ENCODE peak calls at places on chromosomes 2 and 18, in ten cellular contexts. P is CD4-positive, alpha-beta memory T cell; N is mammary epithelial cell; Y is SJSA1; K is esophagus squamous epithelium; G is psoas muscle; D is tibial artery; H is suprapubic skin; Q is body of pancreas; T is tibial nerve. R is an unnamed sample. For H3K4me1, the result is how much of the 10 kb centered on the place peaks cover.

GRCh38 chr2:110126926-110127325 is 11.3 kb upstream of the MALL start:
- DNase-seq in P (no peak), N (no peak), Y (no peak), K (no peak), G (no peak), D (no peak), H (no peak), Q (no peak), T (no peak), R (no peak)

GRCh38 chr2:182650704-182651103 is 65.4 kb upstream of the DNAJC10 start:
- DNase-seq in P (no peak), N (peak), Y (peak), K (no peak), G (no peak), D (no peak), H (no peak), Q (no peak), T (no peak), R (no peak)

GRCh38 chr18:23276456-23276855 is 141.2 kb downstream of the CABLES1 start:
- DNase-seq in P (no peak), N (no peak), Y (no peak), K (no peak), G (no peak), D (no peak), H (no peak), Q (no peak), T (no peak), R (no peak)

GRCh38 chr2:64859208-64860161 is 129.7 kb upstream of the SLC1A4 start:
- DNase-seq in P (no peak), N (peak), Y (peak), K (peak), G (peak), D (peak), H (peak), Q (peak), T (peak), R (no peak)

GRCh38 chr2:28356095-28356911 is 36.4 kb upstream of the FOSL2 start:
- DNase-seq in P (no peak), N (peak), Y (peak), K (peak), G (peak), D (peak), H (peak), Q (peak), T (peak), R (no peak)

GRCh38 chr2:118146315-118147283 is 58.3 kb downstream of the INSIG2 start:
- DNase-seq in P (no peak), N (no peak), Y (no peak), K (no peak), G (no peak), D (no peak), H (no peak), Q (no peak), T (no peak), R (no peak)

GRCh38 chr2:237096911-237097310 is 11.2 kb downstream of the COPS8 start:
- DNase-seq in P (no peak), N (peak), Y (peak), K (no peak), G (no peak), D (no peak), H (no peak), Q (no peak), T (no peak), R (no peak)

GRCh38 chr18:33837191-33837590 is 259.2 kb downstream of the ASXL3 start:
- DNase-seq in P (no peak), N (no peak), Y (no peak), K (no peak), G (no peak), D (no peak), H (no peak), Q (no peak), T (no peak), R (no peak)

GRCh38 chr18:39773656-39774055 is 2181.4 kb upstream of the PIK3C3 start:
- DNase-seq in P (no peak), N (no peak), Y (no peak), K (no peak), G (no peak), D (no peak), H (no peak), Q (no peak), T (no peak), R (no peak)

GRCh38 chr2:176558574-176559140 is 289.4 kb downstream of the MTX2 start:
- DNase-seq in P (no peak), N (no peak), Y (no peak), K (no peak), G (no peak), D (no peak), H (no peak), Q (no peak), T (no peak), R (no peak)

GRCh38 chr2:219662566-219662965 is 35.1 kb downstream of the SLC4A3 start:
- DNase-seq in P (no peak), N (peak), Y (no peak), K (no peak), G (no peak), D (no peak), H (no peak), Q (no peak), T (no peak), R (no peak)

GRCh38 chr2:6917071-6917760 is at the start of gene RNF144A:
- DNase-seq in P (peak), N (peak), Y (peak), K (no peak), G (peak), D (no peak), H (no peak), Q (peak), T (peak), R (no peak)

GRCh38 chr2:98501896-98502295 is 57.2 kb downstream of the INPP4A start:
- DNase-seq in P (no peak), N (peak), Y (no peak), K (no peak), G (no peak), D (peak), H (no peak), Q (no peak), T (no peak), R (no peak)

GRCh38 chr2:187502467-187502866 is 51.8 kb downstream of the TFPI start:
- DNase-seq in P (no peak), N (no peak), Y (no peak), K (no peak), G (no peak), D (no peak), H (no peak), Q (no peak), T (no peak), R (no peak)

GRCh38 chr2:199933466-199933865 is 21.8 kb downstream of the TYW5 start:
- DNase-seq in P (no peak), N (no peak), Y (peak), K (no peak), G (no peak), D (no peak), H (no peak), Q (no peak), T (no peak), R (no peak)
- H3K4me1 ChIP-seq in P (under half), N (under half), Y (under half), K (under half), G (under half), D (under half), H (under half), Q (under half), T (under half), R (under half)

GRCh38 chr18:75071484-75071785 is 137.5 kb downstream of the PTGR3 start:
- DNase-seq in P (no peak), N (no peak), Y (no peak), K (no peak), G (no peak), D (no peak), H (no peak), Q (no peak), T (no peak), R (no peak)

GRCh38 chr18:75070235-75070624 is 138.7 kb downstream of the PTGR3 start:
- DNase-seq in P (no peak), N (no peak), Y (no peak), K (no peak), G (no peak), D (no peak), H (no peak), Q (no peak), T (no peak), R (no peak)

GRCh38 chr18:75071866-75072671 is 136.9 kb downstream of the PTGR3 start:
- DNase-seq in P (no peak), N (no peak), Y (no peak), K (no peak), G (no peak), D (no peak), H (no peak), Q (no peak), T (no peak), R (no peak)

GRCh38 chr18:75072672-75073371 is 136.1 kb downstream of the PTGR3 start:
- DNase-seq in P (no peak), N (no peak), Y (no peak), K (no peak), G (no peak), D (no peak), H (no peak), Q (no peak), T (no peak), R (no peak)

DNA sequence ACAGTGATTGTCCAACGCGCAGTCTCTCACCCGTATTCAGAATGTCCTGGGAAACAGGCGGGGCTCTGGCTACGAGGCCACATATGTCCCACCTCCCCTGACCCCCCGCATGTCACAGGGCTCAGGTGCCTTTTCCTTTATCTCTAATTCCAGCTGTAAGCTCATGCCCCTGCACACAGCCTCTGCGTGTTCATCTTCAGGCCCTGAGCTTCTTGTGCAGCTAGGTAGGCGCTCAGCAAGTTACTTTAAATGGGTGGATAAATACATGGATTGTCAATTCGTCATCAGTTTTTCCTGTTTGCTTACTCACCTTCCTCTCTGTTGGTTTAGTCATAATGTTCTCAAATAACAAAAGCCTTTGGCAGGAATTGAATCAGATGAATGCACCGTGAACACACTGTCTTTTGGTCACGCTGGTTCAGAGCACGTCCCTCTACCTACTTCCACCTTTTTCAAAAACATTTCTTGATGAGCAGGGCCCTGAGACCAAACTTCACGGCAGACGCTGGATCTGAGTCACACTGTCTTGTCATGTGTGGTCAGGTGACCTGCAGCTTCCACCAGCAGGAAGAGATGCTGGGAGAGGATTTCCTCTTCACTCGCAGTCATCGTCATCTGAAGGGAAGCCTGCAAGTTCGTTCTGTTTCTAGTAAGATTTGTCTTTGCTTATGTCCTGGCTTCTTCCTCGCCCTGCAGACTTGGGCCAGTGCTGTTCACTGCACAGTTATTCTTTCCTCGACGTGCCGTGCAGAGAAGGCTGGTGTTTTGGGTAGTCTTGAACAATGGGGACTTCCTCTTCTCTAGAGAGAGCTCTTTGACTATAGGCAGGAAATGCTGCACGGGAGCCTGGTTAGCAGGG is 138.1 kb downstream of the PTGR3 start:
- DNase-seq in P (peak), N (peak), Y (peak), K (peak), G (no peak), D (no peak), H (no peak), Q (peak), T (peak), R (no peak)
- H3K27ac ChIP-seq in P (peak), N (peak), Y (peak), K (peak), G (peak), D (no peak), H (peak), Q (no peak), T (peak), R (peak)

DNA sequence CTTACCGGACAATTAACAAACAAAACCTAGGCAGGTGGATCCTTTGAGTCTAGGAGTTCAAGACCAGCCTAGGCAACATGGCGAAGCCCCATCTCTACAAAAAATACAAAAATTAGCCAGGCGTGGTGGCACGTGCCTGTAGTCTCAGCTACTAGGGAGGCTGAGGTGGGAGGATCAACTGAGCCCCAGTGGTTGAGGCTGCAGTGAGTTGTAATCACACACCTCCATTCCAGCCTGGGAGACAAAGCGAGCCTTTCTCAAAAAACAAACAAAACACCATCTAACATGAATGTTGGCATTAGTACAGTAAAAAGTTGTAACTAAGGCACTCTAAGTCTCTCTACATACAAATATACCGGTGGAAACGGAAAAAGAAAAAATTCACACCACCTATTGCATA is 5.3 kb downstream of the SP3 start:
- DNase-seq in P (no peak), N (no peak), Y (no peak), K (no peak), G (no peak), D (no peak), H (no peak), Q (no peak), T (no peak), R (no peak)
- H3K4me1 ChIP-seq in P (half or more), N (under half), Y (under half), K (half or more), G (half or more), D (under half), H (half or more), Q (half or more), T (half or more), R (under half)

GRCh38 chr2:43445248-43445647 is 150.6 kb downstream of the THADA start:
- DNase-seq in P (no peak), N (no peak), Y (no peak), K (no peak), G (no peak), D (no peak), H (no peak), Q (no peak), T (peak), R (no peak)

GRCh38 chr2:43448011-43448821 is 147.6 kb downstream of the THADA start:
- DNase-seq in P (no peak), N (no peak), Y (no peak), K (no peak), G (no peak), D (no peak), H (no peak), Q (no peak), T (no peak), R (no peak)

GRCh38 chr2:43443317-43443716 is 152.5 kb downstream of the THADA start:
- DNase-seq in P (no peak), N (no peak), Y (no peak), K (no peak), G (no peak), D (no peak), H (no peak), Q (no peak), T (no peak), R (no peak)

GRCh38 chr2:43448822-43449110 is 147.1 kb downstream of the THADA start:
- DNase-seq in P (no peak), N (no peak), Y (no peak), K (no peak), G (no peak), D (no peak), H (no peak), Q (no peak), T (no peak), R (no peak)

DNA sequence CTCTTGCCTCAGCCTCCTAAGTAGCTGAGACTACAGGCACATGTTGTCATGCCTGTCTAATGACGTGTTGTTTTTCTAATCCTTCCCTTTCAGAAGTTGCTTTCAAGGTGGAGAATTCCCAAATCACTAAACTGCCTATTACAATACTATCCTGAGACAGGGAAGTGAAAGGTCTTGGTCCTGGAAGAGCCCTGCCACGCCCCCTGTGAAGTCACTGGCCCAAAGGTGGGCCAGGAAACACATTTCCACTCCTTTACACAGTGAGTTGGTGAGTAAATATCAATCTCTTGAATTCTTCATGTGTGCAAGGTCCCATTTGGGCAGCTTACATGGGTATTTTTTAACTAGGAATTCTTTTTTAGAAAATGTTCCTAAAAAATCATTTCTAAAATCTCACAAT is 150.1 kb downstream of the THADA start:
- DNase-seq in P (no peak), N (no peak), Y (no peak), K (no peak), G (no peak), D (no peak), H (no peak), Q (no peak), T (no peak), R (no peak)
- H3K27ac ChIP-seq in P (no peak), N (no peak), Y (no peak), K (no peak), G (peak), D (peak), H (no peak), Q (no peak), T (peak), R (no peak)

DNA sequence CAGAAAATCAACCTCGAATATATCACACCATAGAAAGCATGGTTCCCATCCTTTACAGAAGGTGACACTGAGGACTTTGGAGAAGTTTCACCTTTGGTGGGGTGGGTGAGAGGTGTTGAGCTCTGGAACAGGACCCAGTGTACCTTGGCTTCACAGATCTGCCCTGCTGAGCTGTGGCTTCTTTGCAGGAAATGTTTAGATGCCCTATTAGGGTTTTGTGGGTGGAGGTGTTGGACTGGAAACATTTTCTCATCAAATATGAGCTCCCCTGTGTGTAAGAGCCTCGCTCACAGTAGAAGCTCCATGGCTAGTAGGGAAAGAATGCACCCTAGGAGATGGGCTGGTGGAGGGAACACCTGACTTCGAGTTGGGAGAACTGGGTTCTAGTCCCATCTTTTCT is 55.6 kb downstream of the RPL37A start:
- DNase-seq in P (no peak), N (no peak), Y (no peak), K (no peak), G (no peak), D (no peak), H (no peak), Q (no peak), T (no peak), R (no peak)
- H3K4me1 ChIP-seq in P (under half), N (half or more), Y (under half), K (under half), G (under half), D (half or more), H (under half), Q (under half), T (under half), R (under half)

DNA sequence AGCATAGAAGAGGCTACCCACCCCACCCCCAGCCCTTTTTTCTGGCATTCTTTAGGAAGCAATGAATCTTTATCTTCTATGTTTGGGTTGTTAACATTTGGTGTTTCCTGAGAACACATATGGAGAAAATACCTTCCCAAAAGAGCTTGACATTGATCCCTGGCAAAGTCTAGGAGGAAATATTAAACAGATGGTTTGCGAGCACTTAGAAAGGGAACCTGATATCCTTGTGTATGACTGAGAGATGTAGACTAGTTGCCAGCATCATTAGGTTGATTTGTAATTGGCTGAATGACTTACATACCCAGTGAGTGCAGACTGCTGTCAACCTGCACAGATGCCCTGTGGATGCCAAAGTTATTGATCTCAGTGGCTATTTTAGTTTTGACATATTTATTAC is 42.9 kb downstream of the DOK1 start:
- DNase-seq in P (no peak), N (no peak), Y (no peak), K (no peak), G (no peak), D (no peak), H (no peak), Q (no peak), T (no peak), R (no peak)
- H3K27ac ChIP-seq in P (no peak), N (no peak), Y (no peak), K (no peak), G (no peak), D (no peak), H (no peak), Q (no peak), T (no peak), R (no peak)

R was measured in RWPE2.